ENCODE peak calls at places on chromosomes 11 and 22, in six cellular contexts. H is brain microvascular endothelial cell, G is amniotic stem cell, F is sigmoid colon, T is H9, A is SW 1271. Y is an unnamed sample.

GRCh38 chr11:14612624-14613023 is 31.0 kb upstream of the PDE3B start:
- DNase-seq in H (no peak), G (no peak), F (no peak), T (no peak), A (no peak), Y (no peak)

GRCh38 chr22:27463121-27463520 is 338.4 kb downstream of the MN1 start:
- DNase-seq in H (no peak), G (no peak), F (no peak), T (no peak), A (no peak), Y (no peak)

GRCh38 chr11:120240866-120241265 is 926 bp downstream of the POU2F3 start:
- DNase-seq in H (no peak), G (no peak), F (no peak), T (no peak), A (no peak), Y (no peak)

GRCh38 chr11:104995001-104995408 is 26.6 kb upstream of the CASP4 start:
- DNase-seq in H (no peak), G (no peak), F (no peak), T (no peak), A (no peak), Y (no peak)

GRCh38 chr22:45860201-45860600 is 116.8 kb downstream of the WNT7B start:
- DNase-seq in H (no peak), G (no peak), F (no peak), T (no peak), A (no peak), Y (no peak)

GRCh38 chr22:35540600-35541253 is at the start of gene RASD2:
- DNase-seq in H (no peak), G (no peak), F (peak; percentile 90), T (peak; percentile 65), A (no peak), Y (no peak)

GRCh38 chr22:50104149-50104548 is 14.3 kb downstream of the MOV10L1 start:
- DNase-seq in H (no peak), G (no peak), F (no peak), T (no peak), A (no peak), Y (no peak)

GRCh38 chr11:45470151-45471001 is 184.2 kb upstream of the SYT13 start:
- DNase-seq in H (peak; percentile 1), G (no peak), F (no peak), T (no peak), A (no peak), Y (no peak)

GRCh38 chr22:37627545-37627944 is 11.9 kb upstream of the SH3BP1 start:
- DNase-seq in H (no peak), G (no peak), F (no peak), T (no peak), A (no peak), Y (no peak)

GRCh38 chr11:47378011-47378835 is at the start of gene SPI1:
- DNase-seq in H (no peak), G (no peak), F (peak; percentile 85), T (no peak), A (no peak), Y (no peak)

GRCh38 chr22:50034126-50035081 is 21.8 kb upstream of the IL17REL start:
- DNase-seq in H (no peak), G (no peak), F (peak; percentile 58), T (no peak), A (no peak), Y (no peak)

GRCh38 chr11:111528557-111528956 is 12.0 kb upstream of the LAYN start:
- DNase-seq in H (no peak), G (no peak), F (no peak), T (no peak), A (no peak), Y (no peak)

GRCh38 chr11:110797453-110797852 is 85.2 kb upstream of the ARHGAP20 start:
- DNase-seq in H (no peak), G (no peak), F (no peak), T (no peak), A (no peak), Y (no peak)

GRCh38 chr22:44211946-44212930 is 31.5 kb downstream of the PARVG start:
- DNase-seq in H (no peak), G (no peak), F (peak; percentile 56), T (no peak), A (no peak), Y (no peak)

GRCh38 chr11:79371152-79371551 is 69.7 kb downstream of the TENM4 start:
- DNase-seq in H (no peak), G (no peak), F (no peak), T (peak; percentile 43), A (no peak), Y (no peak)

GRCh38 chr11:87399341-87399740 is 361.6 kb downstream of the TMEM135 start:
- DNase-seq in H (no peak), G (no peak), F (no peak), T (no peak), A (no peak), Y (no peak)

GRCh38 chr22:43829448-43829821 is 17.3 kb upstream of the EFCAB6 start:
- DNase-seq in H (no peak), G (no peak), F (peak; percentile 66), T (no peak), A (no peak), Y (no peak)

GRCh38 chr22:40043086-40043485 is 48.3 kb downstream of the FAM83F start:
- DNase-seq in H (no peak), G (no peak), F (peak; percentile 76), T (no peak), A (no peak), Y (no peak)

GRCh38 chr11:59680287-59681154 is 11.7 kb upstream of the PATL1 start:
- DNase-seq in H (peak; percentile 78), G (peak; percentile 52), F (peak; percentile 83), T (peak; percentile 84), A (peak; percentile 9), Y (peak; percentile 39)

GRCh38 chr11:2804701-2805387 is 80.7 kb downstream of the CDKN1C start:
- DNase-seq in H (no peak), G (no peak), F (peak; percentile 64), T (peak; percentile 26), A (no peak), Y (no peak)

GRCh38 chr11:65866524-65867283 is 5.9 kb downstream of the EFEMP2 start:
- DNase-seq in H (no peak), G (no peak), F (peak; percentile 67), T (no peak), A (no peak), Y (no peak)

GRCh38 chr11:65355776-65356393 is 1.3 kb downstream of the TIGD3 start:
- DNase-seq in H (peak; percentile 38), G (no peak), F (peak; percentile 73), T (peak; percentile 51), A (no peak), Y (no peak)

GRCh38 chr11:72774499-72774898 is 19.3 kb downstream of the STARD10 start:
- DNase-seq in H (no peak), G (no peak), F (no peak), T (no peak), A (no peak), Y (no peak)

GRCh38 chr22:36331306-36331911 is 56.4 kb downstream of the MYH9 start:
- DNase-seq in H (peak; percentile 92), G (peak; percentile 80), F (peak; percentile 96), T (peak; percentile 91), A (peak; percentile 68), Y (peak; percentile 94)

Y was measured in pulmonary artery endothelial cell.